ENCODE peak calls at places on chromosomes 5 and 9, in nine cellular contexts. A is spleen; L is CD4-positive, alpha-beta memory T cell; O is Karpas-422; C is left lung; N is mesendoderm; R is CD8-positive, alpha-beta T cell; G is A549; I is PC-3. M is an unnamed sample. For H3K4me1, the result is how much of the 10 kb centered on the place peaks cover.

GRCh38 chr5:24475101-24475500 is 169.7 kb downstream of the CDH10 start:
- DNase-seq in O (no peak), A (no peak), R (no peak), N (no peak), G (no peak), C (no peak), I (no peak), L (no peak), M (no peak)

GRCh38 chr9:133060417-133060841 is 1.4 kb upstream of the CEL start:
- DNase-seq in R (no peak), A (no peak), I (no peak), G (no peak), O (no peak), C (no peak), L (no peak), N (peak), M (peak)

GRCh38 chr5:56534102-56534501 is 281.2 kb upstream of the MAP3K1 start:
- DNase-seq in L (peak), N (peak), O (no peak), I (peak), C (no peak), R (no peak), G (peak), A (no peak), M (peak)

GRCh38 chr5:139181835-139182452 is 16.2 kb downstream of the SIL1 start:
- DNase-seq in I (peak), A (no peak), C (no peak), R (no peak), L (no peak), G (no peak), N (no peak), O (peak), M (no peak)

GRCh38 chr5:91490340-91490739 is 107.2 kb upstream of the ARRDC3 start:
- DNase-seq in I (no peak), A (no peak), G (no peak), N (no peak), L (no peak), C (no peak), O (no peak), R (no peak), M (no peak)

GRCh38 chr5:141250576-141250975 is 5.4 kb downstream of the PCDHB15 start:
- DNase-seq in G (no peak), L (no peak), I (no peak), O (no peak), A (no peak), N (peak), R (no peak), C (no peak), M (no peak)

GRCh38 chr5:94240616-94241287 is 377.7 kb downstream of the KIAA0825 start:
- DNase-seq in C (no peak), O (no peak), R (no peak), N (no peak), A (no peak), L (no peak), G (no peak), I (peak), M (no peak)

GRCh38 chr9:122444366-122444765 is 33.4 kb downstream of the OR1J1 start:
- DNase-seq in R (no peak), C (no peak), N (no peak), O (no peak), L (no peak), I (no peak), G (no peak), A (no peak), M (no peak)

GRCh38 chr9:134067904-134068741 is at the start of gene BRD3:
- DNase-seq in O (peak), A (peak), C (peak), I (peak), G (peak), R (peak), L (peak), N (peak), M (peak)

GRCh38 chr5:181207960-181208253 is 2.9 kb upstream of the TRIM7 start:
- DNase-seq in I (no peak), A (no peak), G (no peak), L (no peak), C (no peak), R (no peak), N (no peak), O (no peak), M (no peak)

GRCh38 chr9:89922099-89922498 is 317.3 kb downstream of the GADD45G start:
- DNase-seq in R (no peak), A (no peak), C (no peak), G (no peak), O (no peak), L (no peak), I (no peak), N (no peak), M (no peak)

GRCh38 chr5:135850671-135851070 is 16.2 kb downstream of the SLC25A48 start:
- DNase-seq in I (no peak), L (no peak), N (no peak), C (no peak), O (no peak), A (no peak), R (no peak), G (no peak), M (no peak)

GRCh38 chr5:40521925-40522324 is 157.8 kb upstream of the PTGER4 start:
- DNase-seq in I (no peak), N (no peak), C (no peak), G (no peak), A (no peak), L (no peak), O (no peak), R (no peak), M (no peak)

GRCh38 chr5:75498208-75498777 is 13.1 kb downstream of the CERT1 start:
- DNase-seq in O (no peak), L (no peak), A (peak), N (peak), I (no peak), R (no peak), G (no peak), C (no peak), M (no peak)

GRCh38 chr9:36625006-36625600 is 52.4 kb downstream of the MELK start:
- DNase-seq in G (peak), A (no peak), O (no peak), L (no peak), N (no peak), I (peak), C (no peak), R (no peak), M (no peak)

GRCh38 chr9:82882133-82882532 is 180.8 kb downstream of the RASEF start:
- DNase-seq in I (peak), L (no peak), R (no peak), G (no peak), C (no peak), N (peak), O (no peak), A (no peak), M (no peak)

GRCh38 chr5:176658007-176658599 is 10.8 kb downstream of the TSPAN17 start:
- DNase-seq in I (peak), O (peak), L (peak), A (peak), R (peak), C (peak), N (peak), G (peak), M (peak)

GRCh38 chr5:140242890-140243585 is 59.9 kb downstream of the PFDN1 start:
- DNase-seq in C (no peak), G (no peak), I (no peak), A (no peak), L (no peak), O (no peak), N (no peak), R (no peak), M (no peak)

GRCh38 chr5:15807861-15808260 is 307.9 kb downstream of the FBXL7 start:
- DNase-seq in A (no peak), R (no peak), N (no peak), G (no peak), C (no peak), I (peak), L (no peak), O (no peak), M (no peak)

GRCh38 chr9:119841005-119841404 is 471.8 kb upstream of the BRINP1 start:
- DNase-seq in O (no peak), R (no peak), N (no peak), C (no peak), I (no peak), A (no peak), G (no peak), L (no peak), M (no peak)

GRCh38 chr9:12958279-12958678 is 183.5 kb downstream of the LURAP1L start:
- DNase-seq in R (no peak), G (no peak), I (no peak), A (no peak), O (no peak), C (no peak), L (no peak), N (peak), M (no peak)

GRCh38 chr5:149779071-149779470 is 49.0 kb downstream of the PPARGC1B start:
- DNase-seq in O (no peak), N (no peak), A (no peak), L (no peak), R (no peak), I (no peak), C (no peak), G (no peak), M (no peak)

GRCh38 chr5:149782018-149782899 is 52.1 kb downstream of the PPARGC1B start:
- DNase-seq in I (no peak), C (no peak), N (no peak), O (no peak), A (no peak), G (no peak), L (no peak), R (no peak), M (no peak)

GRCh38 chr5:149782900-149783586 is 52.9 kb downstream of the PPARGC1B start:
- DNase-seq in O (no peak), A (no peak), C (no peak), N (no peak), R (no peak), G (no peak), I (no peak), L (no peak), M (no peak)

GRCh38 chr5:149780043-149780737 is 50.1 kb downstream of the PPARGC1B start:
- DNase-seq in A (no peak), R (no peak), C (no peak), N (no peak), L (no peak), G (no peak), O (no peak), I (peak), M (no peak)

GRCh38 chr5:149781612-149782011 is 51.5 kb downstream of the PPARGC1B start:
- DNase-seq in G (no peak), I (peak), L (no peak), R (no peak), O (no peak), C (no peak), A (no peak), N (no peak), M (no peak)
- H3K4me1 ChIP-seq in G (under half), I (under half), L (under half), R (under half), O (half or more), C (under half), A (under half), N (under half), M (under half)

GRCh38 chr5:84383816-84384603 is 670 bp downstream of the EDIL3 start:
- DNase-seq in O (no peak), N (peak), A (peak), R (no peak), I (peak), G (no peak), C (peak), L (no peak), M (no peak)

GRCh38 chr5:84382363-84383295 is 2.1 kb downstream of the EDIL3 start:
- DNase-seq in L (no peak), G (no peak), I (no peak), O (no peak), N (peak), A (no peak), R (no peak), C (peak), M (no peak)

GRCh38 chr5:84384604-84385575 is at the start of gene EDIL3:
- DNase-seq in I (no peak), G (no peak), N (peak), A (peak), L (no peak), O (no peak), C (peak), R (no peak), M (no peak)

GRCh38 chr5:84381501-84382362 is 2.9 kb downstream of the EDIL3 start:
- DNase-seq in A (no peak), G (no peak), N (no peak), C (no peak), R (no peak), L (no peak), O (no peak), I (no peak), M (no peak)

DNA sequence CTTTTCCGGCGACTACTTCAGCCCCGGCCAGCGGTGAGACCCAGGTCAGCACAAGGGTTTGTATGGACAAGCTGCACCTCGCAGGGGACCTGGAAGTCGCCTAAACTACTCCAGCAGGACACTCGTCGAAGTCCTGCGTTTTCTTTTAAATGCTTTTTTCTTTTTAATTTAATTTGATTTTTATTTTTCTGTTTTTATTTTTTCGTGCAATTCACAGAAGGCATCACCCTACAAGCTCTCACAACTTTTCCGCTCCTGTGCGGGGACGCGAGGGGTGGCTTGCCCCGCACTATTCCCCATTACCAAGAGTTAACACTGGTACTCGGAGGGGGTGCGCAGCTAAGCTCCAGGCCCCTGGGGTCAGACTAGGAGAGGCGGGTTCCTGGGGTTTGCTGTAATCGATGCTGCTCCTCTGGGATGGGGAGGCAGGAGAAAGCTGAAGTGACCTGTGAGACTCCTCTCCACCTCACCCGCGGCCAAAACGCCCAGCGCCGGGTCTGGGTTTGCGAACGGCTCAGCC is 1.3 kb downstream of the EDIL3 start:
- DNase-seq in I (no peak), A (peak), L (no peak), G (no peak), R (no peak), N (peak), O (no peak), C (no peak), M (no peak)
- H3K27ac ChIP-seq in I (peak), A (no peak), L (no peak), G (no peak), R (no peak), N (no peak), O (no peak), C (peak), M (no peak)

GRCh38 chr5:77640577-77641396 is 2.3 kb upstream of the OTP start:
- DNase-seq in G (no peak), C (peak), O (no peak), I (no peak), A (no peak), L (no peak), R (no peak), N (peak), M (no peak)
- H3K4me1 ChIP-seq in G (under half), C (under half), O (under half), I (under half), A (under half), L (under half), R (under half), N (under half), M (under half)

DNA sequence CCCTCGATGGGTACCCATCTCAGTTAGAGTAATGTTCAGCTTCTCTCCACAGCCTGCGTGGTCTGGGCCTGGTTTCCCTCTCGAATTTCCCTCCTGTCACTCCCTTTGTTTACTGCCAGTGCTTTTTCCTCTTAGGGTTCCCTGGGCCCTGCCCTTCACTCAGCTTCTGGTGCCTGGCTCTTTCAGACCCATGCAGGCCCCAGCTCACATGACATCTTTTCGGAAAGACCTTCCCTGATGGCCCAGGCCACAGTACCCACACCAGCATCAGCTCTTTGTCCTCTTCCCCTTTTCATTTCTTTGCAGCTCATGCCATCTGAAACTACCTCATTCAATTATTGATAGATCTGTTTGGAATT is 68.2 kb upstream of the ABL1 start:
- DNase-seq in L (no peak), A (no peak), N (no peak), G (no peak), I (no peak), R (no peak), C (no peak), O (peak), M (no peak)
- H3K27ac ChIP-seq in L (no peak), A (no peak), N (no peak), G (no peak), I (no peak), R (no peak), C (peak), O (no peak), M (no peak)

GRCh38 chr5:172005708-172006377 is 595 bp downstream of the FBXW11 start:
- DNase-seq in A (peak), I (no peak), C (no peak), G (peak), O (peak), L (peak), R (peak), N (peak), M (peak)
- H3K4me1 ChIP-seq in A (under half), I (under half), C (half or more), G (under half), O (under half), L (half or more), R (under half), N (under half), M (half or more)

DNA sequence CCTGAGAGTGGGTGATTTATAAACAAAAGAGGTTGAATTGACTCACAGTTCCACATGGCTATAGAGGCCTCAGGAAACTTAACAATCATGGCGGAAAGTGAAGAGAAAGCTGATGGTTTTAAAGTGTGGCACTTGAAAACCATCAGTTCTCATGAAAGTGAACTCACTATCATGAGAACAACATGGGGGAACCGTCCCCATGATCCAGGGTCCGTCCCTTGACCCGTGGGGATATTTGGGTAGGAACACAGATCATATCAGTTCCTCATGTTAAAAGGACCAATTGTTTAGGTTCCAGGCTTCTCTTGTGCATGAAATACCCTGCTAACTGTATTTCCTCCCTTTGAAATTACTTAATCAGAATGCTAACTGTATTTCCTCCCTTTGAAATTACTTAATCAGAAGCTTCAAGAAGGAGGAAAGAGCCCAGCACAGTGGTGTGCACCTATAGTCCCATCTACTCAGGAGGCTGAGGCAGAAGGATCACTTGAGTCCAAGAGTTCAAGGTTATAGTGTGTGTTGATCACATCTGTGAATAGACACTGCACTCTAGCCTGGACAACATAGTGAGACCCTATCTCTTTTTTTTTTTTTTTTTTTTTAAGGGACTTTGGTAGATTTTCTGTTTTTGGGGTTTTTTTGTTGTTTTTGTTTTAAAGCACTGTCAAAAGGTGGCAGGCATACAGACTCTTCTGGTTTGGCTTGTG is 24.8 kb downstream of the TTC1 start:
- DNase-seq in G (no peak), O (no peak), C (no peak), A (no peak), R (no peak), N (no peak), L (no peak), I (no peak), M (no peak)
- H3K27ac ChIP-seq in G (no peak), O (no peak), C (no peak), A (no peak), R (no peak), N (no peak), L (no peak), I (no peak), M (no peak)

GRCh38 chr5:132417889-132418432 is 48.5 kb downstream of the SLC22A5 start:
- DNase-seq in L (no peak), C (no peak), G (no peak), A (peak), N (no peak), I (no peak), O (no peak), R (no peak), M (no peak)
- H3K4me1 ChIP-seq in L (half or more), C (half or more), G (under half), A (half or more), N (under half), I (half or more), O (under half), R (half or more), M (half or more)